ENCODE peak calls at places on chromosomes 5 and 9, in nine cellular contexts. D, X, I, N, E, H, C, Z and Q are unnamed samples.

GRCh38 chr5:143119301-143119769 is 284.2 kb downstream of the NR3C1 start:
- DNase-seq in X (no peak), C (no peak), E (no peak), H (no peak), D (no peak), I (no peak), Z (no peak), N (no peak), Q (no peak)

GRCh38 chr5:129460951-129461815 is 1.1 kb downstream of the ADAMTS19 start:
- DNase-seq in X (no peak), N (no peak), C (peak), Z (peak), D (peak), E (peak), I (peak), H (peak), Q (peak)

GRCh38 chr9:35689601-35690446 is at the start of gene TPM2:
- DNase-seq in X (no peak), D (peak), E (peak), H (peak), C (peak), I (peak), N (peak), Z (peak), Q (peak)

GRCh38 chr9:133129001-133129799 is 8.2 kb upstream of the RALGDS start:
- DNase-seq in I (no peak), X (no peak), D (no peak), E (no peak), N (no peak), H (no peak), Z (peak), C (no peak), Q (no peak)

GRCh38 chr9:111937781-111938426 is 41.3 kb downstream of the UGCG start:
- DNase-seq in E (no peak), H (no peak), C (no peak), I (no peak), D (peak), N (no peak), X (no peak), Z (peak), Q (peak)

GRCh38 chr5:131534995-131535394 is 100.0 kb downstream of the RAPGEF6 start:
- DNase-seq in N (no peak), H (no peak), E (no peak), D (no peak), Z (no peak), I (no peak), C (no peak), X (no peak), Q (no peak)

GRCh38 chr9:36110434-36110833 is 26.1 kb upstream of the GLIPR2 start:
- DNase-seq in N (no peak), C (no peak), H (no peak), Z (no peak), D (no peak), X (no peak), E (no peak), I (no peak), Q (no peak)

GRCh38 chr5:88172847-88173758 is 95.5 kb downstream of the TMEM161B start:
- DNase-seq in N (no peak), E (no peak), C (no peak), Z (no peak), I (no peak), D (no peak), X (peak), H (no peak), Q (no peak)

GRCh38 chr9:134889386-134890214 is 9.0 kb downstream of the FCN2 start:
- DNase-seq in N (no peak), H (no peak), X (no peak), I (no peak), D (peak), E (no peak), C (no peak), Z (no peak), Q (peak)

GRCh38 chr5:140114341-140115185 is 654 bp downstream of the PURA start:
- DNase-seq in C (peak), I (peak), E (peak), D (peak), X (no peak), H (peak), N (peak), Z (peak), Q (peak)

GRCh38 chr5:177454397-177455035 is 7.9 kb downstream of the PRR7 start:
- DNase-seq in I (peak), D (peak), E (peak), Z (peak), X (peak), N (peak), C (peak), H (peak), Q (peak)

GRCh38 chr5:177455661-177456590 is 9.3 kb downstream of the PRR7 start:
- DNase-seq in Z (peak), N (peak), H (peak), D (peak), C (peak), X (peak), E (peak), I (peak), Q (peak)

GRCh38 chr5:177453852-177454396 is 7.3 kb downstream of the PRR7 start:
- DNase-seq in D (no peak), N (no peak), X (no peak), C (peak), Z (peak), E (no peak), I (peak), H (no peak), Q (no peak)

GRCh38 chr5:177456591-177456964 is 10.0 kb downstream of the PRR7 start:
- DNase-seq in I (no peak), N (no peak), E (peak), X (no peak), Z (no peak), D (no peak), H (no peak), C (no peak), Q (no peak)

DNA sequence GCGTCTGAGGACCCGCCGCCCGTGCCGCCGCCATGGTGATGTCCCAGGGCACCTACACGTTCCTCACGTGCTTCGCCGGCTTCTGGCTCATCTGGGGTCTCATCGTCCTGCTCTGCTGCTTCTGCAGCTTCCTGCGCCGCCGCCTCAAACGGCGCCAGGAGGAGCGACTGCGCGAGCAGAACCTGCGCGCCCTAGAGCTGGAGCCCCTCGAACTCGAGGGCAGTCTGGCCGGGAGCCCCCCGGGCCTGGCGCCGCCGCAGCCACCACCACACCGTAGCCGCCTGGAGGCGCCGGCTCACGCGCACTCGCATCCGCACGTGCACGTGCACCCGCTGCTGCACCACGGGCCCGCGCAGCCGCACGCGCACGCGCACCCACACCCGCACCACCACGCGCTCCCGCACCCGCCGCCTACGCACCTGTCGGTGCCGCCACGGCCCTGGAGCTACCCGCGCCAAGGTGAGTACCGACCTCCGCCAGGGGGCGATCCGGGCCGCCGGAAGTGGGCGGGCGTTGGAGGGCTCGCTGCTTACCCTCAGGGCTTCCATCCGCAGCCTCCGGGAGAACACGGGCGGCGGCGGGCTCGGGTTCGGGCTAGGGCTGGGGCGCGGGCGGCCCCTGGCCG is 8.5 kb downstream of the PRR7 start:
- DNase-seq in Z (peak), N (no peak), D (peak), H (peak), C (peak), E (peak), I (peak), X (peak), Q (peak)
- H3K27ac ChIP-seq in Z (peak), N (peak), D (peak), H (peak), C (peak), E (peak), I (peak), X (peak), Q (peak)

GRCh38 chr5:176543428-176544182 is 5.5 kb upstream of the CDHR2 start:
- DNase-seq in E (peak), D (peak), Z (peak), X (no peak), H (peak), C (peak), I (peak), N (peak), Q (peak)
- TF ChIP-seq POLR2A in E (peak), D (peak), Z (peak), X (no peak), H (peak), C (peak), I (no peak), N (no peak), Q (peak)

GRCh38 chr9:113597390-113598241 is 134.1 kb downstream of the RGS3 start:
- DNase-seq in E (no peak), N (no peak), C (peak), X (no peak), D (no peak), I (no peak), Z (no peak), H (no peak), Q (no peak)
- H3K4me3 ChIP-seq in E (no peak), N (no peak), C (no peak), X (no peak), D (no peak), I (no peak), Z (no peak), H (no peak), Q (peak)

DNA sequence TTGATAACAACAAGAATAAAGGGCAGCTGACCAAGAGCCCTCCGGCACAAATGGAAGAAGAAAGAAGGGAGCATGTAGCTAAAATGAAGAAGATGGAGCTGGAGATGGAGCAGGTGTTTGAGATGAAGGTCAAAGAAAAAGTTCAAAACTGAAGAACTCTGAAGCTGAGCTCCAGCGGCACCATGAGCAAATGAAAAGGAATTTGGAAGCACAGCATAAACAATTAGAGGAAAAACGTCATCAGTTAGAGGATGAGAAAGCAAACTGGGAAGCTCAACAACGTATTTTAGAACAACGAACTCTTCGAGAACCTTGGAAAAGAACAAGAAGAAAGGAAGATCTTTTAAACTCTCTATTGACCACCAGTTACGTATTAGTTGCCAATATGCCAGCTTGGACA is 100.9 kb downstream of the GABBR2 start:
- DNase-seq in X (no peak), N (no peak), Z (no peak), D (no peak), H (no peak), E (no peak), C (no peak), I (no peak), Q (no peak)
- H3K27ac ChIP-seq in X (no peak), N (no peak), Z (no peak), D (no peak), H (no peak), E (no peak), C (no peak), I (no peak), Q (peak)

GRCh38 chr9:3507395-3508077 is 18.3 kb downstream of the RFX3 start:
- DNase-seq in X (no peak), E (no peak), I (no peak), D (no peak), H (no peak), N (no peak), Z (no peak), C (no peak), Q (no peak)
- TF ChIP-seq POLR2A in X (no peak), E (no peak), I (no peak), D (no peak), H (no peak), N (no peak), Z (no peak), C (no peak), Q (no peak)

GRCh38 chr5:146499680-146500079 is 16.3 kb downstream of the GPR151 start:
- DNase-seq in H (no peak), N (no peak), Z (no peak), D (no peak), C (no peak), E (no peak), X (no peak), I (no peak), Q (no peak)
- H3K4me3 ChIP-seq in H (no peak), N (no peak), Z (no peak), D (no peak), C (no peak), E (no peak), X (no peak), I (no peak), Q (no peak)